ENCODE peak calls at places on chromosomes 7 and 10, in eight cellular contexts. G, A, V, P, W, S, L and D are unnamed samples.

GRCh38 chr10:55233505-55233904 is 432.5 kb upstream of the PCDH15 start:
- DNase-seq in V (no peak), A (no peak), P (no peak), L (no peak), W (no peak), G (no peak), S (no peak), D (no peak)

GRCh38 chr7:138556771-138557484 is 96.9 kb downstream of the TRIM24 start:
- DNase-seq in G (no peak), A (no peak), V (no peak), P (no peak), L (no peak), W (no peak), S (no peak), D (no peak)

GRCh38 chr7:144057954-144058353 is 9.2 kb downstream of the OR2A5 start:
- DNase-seq in V (no peak), P (no peak), S (peak; percentile 61), A (no peak), G (no peak), W (peak; percentile 63), L (no peak), D (no peak)

GRCh38 chr7:154177584-154177983 is 125.4 kb downstream of the DPP6 start:
- DNase-seq in P (no peak), L (no peak), A (no peak), W (no peak), V (no peak), G (no peak), S (no peak), D (no peak)

GRCh38 chr10:57657164-57657765 is 610.4 kb downstream of the IPMK start:
- DNase-seq in G (peak; percentile 53), V (peak; percentile 78), L (peak; percentile 41), A (no peak), W (peak; percentile 83), P (peak; percentile 73), S (peak; percentile 41), D (peak; percentile 74)

GRCh38 chr7:47497367-47498096 is 84.4 kb downstream of the TNS3 start:
- DNase-seq in G (no peak), V (no peak), A (no peak), S (no peak), L (no peak), P (no peak), W (no peak), D (no peak)

GRCh38 chr7:47301078-47301477 is 280.8 kb downstream of the TNS3 start:
- DNase-seq in G (no peak), A (peak; percentile 20), P (no peak), V (no peak), L (no peak), S (no peak), W (no peak), D (no peak)

GRCh38 chr10:133314911-133315310 is 6.2 kb downstream of the ZNF511 start:
- DNase-seq in A (no peak), S (no peak), P (no peak), W (no peak), V (no peak), G (no peak), L (no peak), D (no peak)

GRCh38 chr7:158431941-158432347 is 155.7 kb downstream of the PTPRN2 start:
- DNase-seq in G (no peak), S (peak; percentile 92), P (peak; percentile 30), A (no peak), W (peak; percentile 94), L (no peak), V (no peak), D (no peak)

GRCh38 chr7:92837214-92837749 is 909 bp upstream of the CDK6 start:
- DNase-seq in W (no peak), S (peak; percentile 32), A (no peak), V (peak; percentile 30), L (no peak), P (no peak), G (no peak), D (no peak)

GRCh38 chr7:51028128-51028830 is 245.6 kb upstream of the GRB10 start:
- DNase-seq in L (no peak), W (no peak), S (peak; percentile 73), V (no peak), P (no peak), A (no peak), G (no peak), D (no peak)

GRCh38 chr10:68090586-68090985 is 15.5 kb upstream of the HERC4 start:
- DNase-seq in A (no peak), P (no peak), W (no peak), G (no peak), V (no peak), S (no peak), L (no peak), D (no peak)

GRCh38 chr7:108503112-108504026 is 22.6 kb downstream of the PNPLA8 start:
- DNase-seq in A (no peak), P (no peak), V (no peak), L (no peak), G (no peak), S (peak; percentile 9), W (peak; percentile 5), D (no peak)

GRCh38 chr7:24572421-24573007 is 738 bp upstream of the PALS2 start:
- DNase-seq in P (peak; percentile 62), V (no peak), G (peak; percentile 30), A (peak; percentile 3), W (peak; percentile 60), S (peak; percentile 75), L (peak; percentile 30), D (no peak)

GRCh38 chr10:122245136-122245535 is 26.0 kb upstream of the BTBD16 start:
- DNase-seq in L (no peak), G (peak; percentile 3), A (no peak), W (no peak), S (no peak), V (no peak), P (no peak), D (no peak)

GRCh38 chr7:85749715-85750453 is 563.0 kb upstream of the SEMA3D start:
- DNase-seq in V (no peak), G (no peak), P (no peak), L (no peak), W (no peak), S (peak; percentile 1), A (no peak), D (no peak)

GRCh38 chr10:124313374-124313773 is 105.3 kb downstream of the OAT start:
- DNase-seq in W (no peak), S (no peak), V (no peak), A (no peak), P (no peak), G (no peak), L (no peak), D (no peak)

GRCh38 chr10:7944537-7944936 is 110.0 kb upstream of the GATA3 start:
- DNase-seq in G (no peak), P (no peak), S (no peak), V (no peak), A (no peak), L (no peak), W (no peak), D (no peak)

GRCh38 chr7:68862736-68863135 is 735.5 kb upstream of the AUTS2 start:
- DNase-seq in V (no peak), S (peak; percentile 54), A (no peak), W (no peak), L (no peak), P (peak; percentile 10), G (no peak), D (peak; percentile 16)

GRCh38 chr7:537911-538634 is 18.4 kb upstream of the PDGFA start:
- DNase-seq in L (no peak), P (peak; percentile 88), V (peak; percentile 44), G (no peak), S (peak; percentile 96), A (no peak), W (peak; percentile 95), D (no peak)

GRCh38 chr10:18563003-18563726 is 88.2 kb downstream of the NSUN6 start:
- DNase-seq in A (no peak), P (no peak), S (no peak), W (no peak), L (no peak), V (no peak), G (no peak), D (no peak)

GRCh38 chr7:152872745-152873118 is 113.2 kb downstream of the ACTR3B start:
- DNase-seq in G (no peak), A (no peak), S (no peak), V (no peak), P (no peak), L (no peak), W (no peak), D (no peak)

GRCh38 chr10:92638037-92638436 is 45.1 kb downstream of the KIF11 start:
- DNase-seq in G (no peak), A (no peak), P (no peak), V (no peak), W (no peak), L (no peak), S (no peak), D (no peak)

GRCh38 chr7:35232994-35233393 is 20.9 kb downstream of the TBX20 start:
- DNase-seq in P (no peak), L (no peak), A (no peak), G (no peak), W (no peak), S (no peak), V (no peak), D (no peak)

GRCh38 chr7:91137969-91138368 is 126.3 kb upstream of the FZD1 start:
- DNase-seq in G (no peak), L (no peak), W (no peak), V (no peak), S (no peak), A (no peak), P (no peak), D (no peak)

GRCh38 chr7:45683556-45684148 is 109.5 kb downstream of the ADCY1 start:
- DNase-seq in L (no peak), W (no peak), S (no peak), V (no peak), G (no peak), P (no peak), A (no peak), D (no peak)

GRCh38 chr7:8418627-8419245 is 14.7 kb upstream of the NXPH1 start:
- DNase-seq in A (no peak), S (peak; percentile 46), W (peak; percentile 87), L (peak; percentile 56), V (peak; percentile 83), G (peak; percentile 83), P (peak; percentile 77), D (peak; percentile 76)

GRCh38 chr7:129053938-129054437 is 923 bp downstream of the TNPO3 start:
- DNase-seq in L (no peak), G (peak; percentile 27), W (peak; percentile 42), A (no peak), V (no peak), S (peak; percentile 58), P (no peak), D (peak; percentile 45)

GRCh38 chr10:58488921-58489320 is 23.8 kb upstream of the BICC1 start:
- DNase-seq in P (no peak), V (no peak), W (no peak), S (peak; percentile 26), G (no peak), A (no peak), L (no peak), D (no peak)

GRCh38 chr7:26944959-26945358 is 80.6 kb upstream of the SKAP2 start:
- DNase-seq in W (no peak), L (no peak), S (no peak), P (no peak), V (no peak), A (no peak), G (no peak), D (no peak)

GRCh38 chr10:105797234-105797890 is 1156.3 kb downstream of the SORCS3 start:
- DNase-seq in P (peak; percentile 49), A (no peak), G (peak; percentile 1), V (peak; percentile 51), S (peak; percentile 35), W (peak; percentile 62), L (no peak), D (peak; percentile 16)

GRCh38 chr7:108455833-108456677 is at the start of gene NRCAM:
- DNase-seq in G (peak; percentile 94), W (peak; percentile 88), P (peak; percentile 93), V (peak; percentile 85), A (no peak), L (peak; percentile 48), S (peak; percentile 34), D (peak; percentile 89)

GRCh38 chr7:122433765-122434164 is 129.2 kb upstream of the FEZF1 start:
- DNase-seq in W (no peak), G (no peak), S (no peak), A (no peak), P (no peak), L (no peak), V (no peak), D (no peak)

GRCh38 chr7:31948041-31948440 is 122.2 kb downstream of the PDE1C start:
- DNase-seq in W (peak; percentile 70), L (no peak), A (no peak), V (no peak), G (no peak), P (no peak), S (peak; percentile 98), D (no peak)